ENCODE peak calls at places on chromosomes 4 and X, in seven cellular contexts. One of them, this sample, is unnamed.

GRCh38 chr4:155208258-155209054 is at the start of gene NPY2R:
- DNase-seq in HepG2: no peak
- DNase-seq in SK-N-SH: peak; percentile 69
- DNase-seq in GM12878: no peak
- DNase-seq in H1: peak; percentile 83
- DNase-seq in K562: no peak
- DNase-seq in HCT116: no peak
- DNase-seq in this sample: no peak

GRCh38 chr4:96649536-96649935 is 809.6 kb downstream of the PDHA2 start:
- DNase-seq in K562: no peak
- DNase-seq in SK-N-SH: no peak
- DNase-seq in HepG2: no peak
- DNase-seq in GM12878: no peak
- DNase-seq in HCT116: peak; percentile 76
- DNase-seq in H1: no peak
- DNase-seq in this sample: no peak

GRCh38 chr4:1196421-1197183 is 24.2 kb upstream of the SPON2 start:
- DNase-seq in K562: no peak
- DNase-seq in H1: no peak
- DNase-seq in GM12878: no peak
- DNase-seq in SK-N-SH: peak; percentile 37
- DNase-seq in HCT116: no peak
- DNase-seq in HepG2: no peak
- DNase-seq in this sample: no peak

GRCh38 chrX:39070009-39070408 is 268.8 kb downstream of the MID1IP1 start:
- DNase-seq in GM12878: no peak
- DNase-seq in H1: peak; percentile 43
- DNase-seq in K562: no peak
- DNase-seq in HepG2: no peak
- DNase-seq in SK-N-SH: no peak
- DNase-seq in HCT116: no peak
- DNase-seq in this sample: no peak

GRCh38 chrX:34343001-34343400 is 210.9 kb upstream of the FAM47A start:
- DNase-seq in HCT116: no peak
- DNase-seq in GM12878: no peak
- DNase-seq in SK-N-SH: no peak
- DNase-seq in K562: no peak
- DNase-seq in HepG2: no peak
- DNase-seq in H1: no peak
- DNase-seq in this sample: no peak

GRCh38 chr4:110854021-110854678 is 231.3 kb upstream of the PITX2 start:
- DNase-seq in HCT116: no peak
- DNase-seq in HepG2: no peak
- DNase-seq in SK-N-SH: no peak
- DNase-seq in GM12878: no peak
- DNase-seq in H1: no peak
- DNase-seq in K562: no peak
- DNase-seq in this sample: no peak

GRCh38 chrX:18664947-18665346 is 7.0 kb downstream of the RS1 start:
- DNase-seq in HCT116: no peak
- DNase-seq in SK-N-SH: no peak
- DNase-seq in GM12878: no peak
- DNase-seq in HepG2: no peak
- DNase-seq in K562: peak; percentile 10
- DNase-seq in H1: no peak
- DNase-seq in this sample: no peak

GRCh38 chrX:40671126-40671525 is 23.8 kb upstream of the CXorf38 start:
- DNase-seq in H1: no peak
- DNase-seq in HCT116: no peak
- DNase-seq in SK-N-SH: no peak
- DNase-seq in GM12878: no peak
- DNase-seq in HepG2: no peak
- DNase-seq in K562: no peak
- DNase-seq in this sample: no peak

GRCh38 chrX:13662537-13662841 is 9.5 kb downstream of the TCEANC start:
- DNase-seq in HepG2: no peak
- DNase-seq in SK-N-SH: no peak
- DNase-seq in H1: no peak
- DNase-seq in K562: no peak
- DNase-seq in GM12878: no peak
- DNase-seq in HCT116: no peak
- DNase-seq in this sample: no peak

GRCh38 chrX:47145408-47146120 is 543 bp downstream of the RBM10 start:
- DNase-seq in HepG2: no peak
- DNase-seq in SK-N-SH: peak; percentile 71
- DNase-seq in K562: peak; percentile 55
- DNase-seq in GM12878: no peak
- DNase-seq in H1: no peak
- DNase-seq in HCT116: no peak
- DNase-seq in this sample: no peak

GRCh38 chr4:130197946-130198345 is 1102.0 kb downstream of the C4orf33 start:
- DNase-seq in GM12878: no peak
- DNase-seq in HCT116: no peak
- DNase-seq in H1: no peak
- DNase-seq in K562: no peak
- DNase-seq in SK-N-SH: no peak
- DNase-seq in HepG2: no peak
- DNase-seq in this sample: no peak

GRCh38 chr4:6912412-6912811 is 2.8 kb downstream of the TBC1D14 start:
- DNase-seq in GM12878: no peak
- DNase-seq in HCT116: no peak
- DNase-seq in K562: no peak
- DNase-seq in SK-N-SH: no peak
- DNase-seq in HepG2: no peak
- DNase-seq in H1: no peak
- DNase-seq in this sample: no peak

GRCh38 chr4:82524570-82525152 is 37.1 kb downstream of the TMEM150C start:
- DNase-seq in K562: no peak
- DNase-seq in HCT116: no peak
- DNase-seq in HepG2: peak; percentile 54
- DNase-seq in SK-N-SH: no peak
- DNase-seq in GM12878: no peak
- DNase-seq in H1: no peak
- DNase-seq in this sample: no peak

GRCh38 chrX:130139474-130140201 is 26.0 kb downstream of the AIFM1 start:
- DNase-seq in HCT116: no peak
- DNase-seq in HepG2: no peak
- DNase-seq in K562: no peak
- DNase-seq in GM12878: no peak
- DNase-seq in SK-N-SH: no peak
- DNase-seq in H1: no peak
- DNase-seq in this sample: no peak

GRCh38 chr4:94256833-94257232 is 49.2 kb downstream of the SMARCAD1 start:
- DNase-seq in H1: no peak
- DNase-seq in HCT116: no peak
- DNase-seq in HepG2: peak; percentile 2
- DNase-seq in K562: no peak
- DNase-seq in SK-N-SH: no peak
- DNase-seq in GM12878: no peak
- DNase-seq in this sample: peak; percentile 14

DNA sequence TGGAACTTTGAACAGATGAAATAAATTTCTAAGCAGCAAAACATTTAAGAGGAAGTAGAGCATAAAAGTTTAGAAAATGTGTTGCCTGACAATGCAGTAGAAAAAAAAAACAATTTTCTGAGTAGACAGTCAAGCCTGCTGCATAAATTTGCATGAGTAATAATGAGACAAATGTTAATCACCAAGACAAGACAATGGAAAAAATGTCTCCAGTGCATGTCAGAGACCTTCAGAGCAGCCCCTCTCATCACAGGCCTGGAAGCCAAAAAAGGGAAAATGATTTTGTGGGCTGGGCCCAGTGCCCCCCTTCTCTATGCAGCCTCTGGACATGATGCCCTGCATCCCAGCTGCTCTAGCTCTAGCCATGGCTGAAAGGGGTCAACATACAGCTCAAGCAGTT is 204.6 kb downstream of the COX18 start:
- DNase-seq in K562: no peak
- DNase-seq in HepG2: no peak
- DNase-seq in H1: no peak
- DNase-seq in HCT116: no peak
- DNase-seq in SK-N-SH: no peak
- DNase-seq in GM12878: no peak
- DNase-seq in this sample: no peak
- TF ChIP-seq JUND in K562: no peak
- TF ChIP-seq JUND in HepG2: no peak
- TF ChIP-seq JUND in H1: no peak
- TF ChIP-seq JUND in HCT116: no peak
- TF ChIP-seq JUND in SK-N-SH: no peak
- TF ChIP-seq JUND in GM12878: no peak
- TF ChIP-seq JUND in this sample: no peak

GRCh38 chr4:39036172-39036571 is 4.0 kb upstream of the TMEM156 start:
- DNase-seq in HepG2: peak; percentile 83
- DNase-seq in K562: no peak
- DNase-seq in H1: no peak
- DNase-seq in GM12878: no peak
- DNase-seq in SK-N-SH: no peak
- DNase-seq in HCT116: no peak
- DNase-seq in this sample: peak; percentile 59

GRCh38 chr4:39029752-39030694 is 2.2 kb downstream of the TMEM156 start:
- DNase-seq in K562: no peak
- DNase-seq in SK-N-SH: no peak
- DNase-seq in GM12878: peak; percentile 40
- DNase-seq in H1: no peak
- DNase-seq in HepG2: no peak
- DNase-seq in HCT116: no peak
- DNase-seq in this sample: no peak

GRCh38 chr4:39030726-39031125 is 1.5 kb downstream of the TMEM156 start:
- DNase-seq in HCT116: no peak
- DNase-seq in H1: no peak
- DNase-seq in K562: no peak
- DNase-seq in GM12878: no peak
- DNase-seq in HepG2: no peak
- DNase-seq in SK-N-SH: no peak
- DNase-seq in this sample: no peak

GRCh38 chr4:39037491-39037825 is 5.2 kb upstream of the TMEM156 start:
- DNase-seq in K562: no peak
- DNase-seq in SK-N-SH: no peak
- DNase-seq in HCT116: no peak
- DNase-seq in GM12878: no peak
- DNase-seq in HepG2: no peak
- DNase-seq in H1: no peak
- DNase-seq in this sample: no peak

GRCh38 chr4:39032218-39033085 is at the start of gene TMEM156:
- DNase-seq in HCT116: no peak
- DNase-seq in H1: no peak
- DNase-seq in GM12878: peak; percentile 82
- DNase-seq in HepG2: peak; percentile 12
- DNase-seq in SK-N-SH: no peak
- DNase-seq in K562: no peak
- DNase-seq in this sample: no peak
- TF ChIP-seq JUND in HCT116: no peak
- TF ChIP-seq JUND in H1: no peak
- TF ChIP-seq JUND in GM12878: peak; percentile 91
- TF ChIP-seq JUND in HepG2: no peak
- TF ChIP-seq JUND in SK-N-SH: no peak
- TF ChIP-seq JUND in K562: peak; percentile 17
- TF ChIP-seq JUND in this sample: no peak

DNA sequence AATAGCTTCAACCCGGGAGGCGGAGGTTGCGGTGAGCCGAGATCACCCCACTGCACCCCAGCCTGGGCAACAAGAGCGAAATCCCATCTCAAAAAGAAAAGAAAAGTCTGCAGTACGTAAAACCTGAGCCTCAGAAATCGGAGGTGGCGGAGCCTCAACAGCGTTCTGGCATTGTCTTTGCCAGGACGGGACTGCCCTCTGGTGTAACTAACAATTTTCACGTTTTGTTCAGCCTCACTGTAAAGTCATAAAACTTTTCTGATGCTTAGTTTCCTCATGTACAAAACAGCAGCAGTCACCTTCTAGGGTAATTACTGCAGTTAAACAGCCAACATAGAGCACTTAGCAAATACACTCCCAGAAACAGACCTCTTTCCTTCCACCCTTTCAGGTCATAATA is 121.7 kb downstream of the RBM47 start:
- DNase-seq in HCT116: no peak
- DNase-seq in GM12878: no peak
- DNase-seq in H1: no peak
- DNase-seq in K562: no peak
- DNase-seq in HepG2: no peak
- DNase-seq in SK-N-SH: peak; percentile 14
- DNase-seq in this sample: no peak
- TF ChIP-seq JUND in HCT116: no peak
- TF ChIP-seq JUND in GM12878: no peak
- TF ChIP-seq JUND in H1: no peak
- TF ChIP-seq JUND in K562: no peak
- TF ChIP-seq JUND in HepG2: no peak
- TF ChIP-seq JUND in SK-N-SH: no peak
- TF ChIP-seq JUND in this sample: no peak

GRCh38 chrX:150361777-150362351 is 1.3 kb upstream of the MAMLD1 start:
- DNase-seq in SK-N-SH: peak; percentile 40
- DNase-seq in GM12878: no peak
- DNase-seq in H1: peak; percentile 47
- DNase-seq in K562: no peak
- DNase-seq in HepG2: no peak
- DNase-seq in HCT116: no peak
- DNase-seq in this sample: no peak
- TF ChIP-seq JUND in SK-N-SH: no peak
- TF ChIP-seq JUND in GM12878: no peak
- TF ChIP-seq JUND in H1: no peak
- TF ChIP-seq JUND in K562: no peak
- TF ChIP-seq JUND in HepG2: no peak
- TF ChIP-seq JUND in HCT116: no peak
- TF ChIP-seq JUND in this sample: no peak

GRCh38 chr4:125833-126232 is 1.5 kb downstream of the ZNF718 start:
- DNase-seq in H1: peak; percentile 43
- DNase-seq in K562: no peak
- DNase-seq in GM12878: no peak
- DNase-seq in SK-N-SH: no peak
- DNase-seq in HepG2: no peak
- DNase-seq in HCT116: no peak
- DNase-seq in this sample: no peak
- TF ChIP-seq JUND in H1: no peak
- TF ChIP-seq JUND in K562: no peak
- TF ChIP-seq JUND in GM12878: no peak
- TF ChIP-seq JUND in SK-N-SH: no peak
- TF ChIP-seq JUND in HepG2: no peak
- TF ChIP-seq JUND in HCT116: no peak
- TF ChIP-seq JUND in this sample: no peak

DNA sequence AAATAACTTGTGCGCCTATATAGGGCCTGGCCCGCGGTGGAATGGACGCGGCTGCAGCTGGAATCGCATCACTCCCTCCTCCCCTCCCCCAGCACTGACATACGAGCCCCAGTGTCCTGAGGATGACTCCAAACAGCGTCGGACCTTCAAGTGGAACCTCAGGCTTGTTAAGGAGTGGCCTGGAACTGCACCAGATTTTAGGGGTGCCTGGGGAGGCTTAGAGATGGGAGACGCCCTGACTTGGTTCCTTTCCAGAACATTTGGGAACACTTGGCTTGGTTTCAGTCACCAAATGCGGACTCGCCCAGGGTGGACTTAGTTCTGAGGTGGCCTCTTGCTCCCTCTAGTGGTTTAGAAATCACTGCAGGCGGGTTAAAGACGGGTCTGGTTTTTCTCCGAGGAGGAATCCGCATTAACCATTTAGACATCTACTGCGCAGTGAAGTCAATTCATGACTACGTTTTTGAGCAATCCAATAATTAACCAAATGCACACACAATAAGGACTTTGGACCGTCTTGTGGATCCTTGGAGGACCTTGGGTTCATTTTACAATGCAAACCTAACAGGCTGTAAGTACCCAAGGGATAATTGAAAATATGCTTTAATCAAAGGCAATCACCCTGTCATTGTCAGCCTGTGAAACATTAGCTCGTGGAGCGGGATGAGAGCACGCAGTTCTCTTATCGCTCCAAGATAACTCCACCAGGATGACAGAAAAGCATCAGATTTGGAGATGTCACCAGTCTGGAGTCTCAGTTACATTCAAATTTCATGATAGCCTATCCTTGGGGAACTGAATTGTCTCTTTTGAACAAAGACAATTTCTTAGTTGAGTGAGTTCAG is 11.2 kb upstream of the PDGFRA start:
- DNase-seq in K562: peak; percentile 79
- DNase-seq in GM12878: no peak
- DNase-seq in H1: peak; percentile 81
- DNase-seq in HepG2: peak; percentile 52
- DNase-seq in SK-N-SH: peak; percentile 81
- DNase-seq in HCT116: peak; percentile 71
- DNase-seq in this sample: peak; percentile 59
- TF ChIP-seq JUND in K562: no peak
- TF ChIP-seq JUND in GM12878: no peak
- TF ChIP-seq JUND in H1: no peak
- TF ChIP-seq JUND in HepG2: no peak
- TF ChIP-seq JUND in SK-N-SH: no peak
- TF ChIP-seq JUND in HCT116: no peak
- TF ChIP-seq JUND in this sample: no peak